ENCODE peak calls at places on chromosomes 4 and X, in seven cellular contexts. L, Q, K, B, H, T and U are unnamed samples. For H3K27me3, the result is how much of the 10 kb centered on the place peaks cover.

GRCh38 chr4:37661643-37662221 is 24.4 kb downstream of the RELL1 start:
- DNase-seq in L (no peak), Q (no peak), T (no peak), H (no peak), K (no peak), B (no peak), U (no peak)

GRCh38 chr4:110618091-110619000 is 4.5 kb downstream of the PITX2 start:
- DNase-seq in L (peak), K (no peak), T (no peak), B (no peak), Q (peak), H (peak), U (peak)

GRCh38 chr4:98728433-98728832 is 70.0 kb upstream of the TSPAN5 start:
- DNase-seq in B (peak), T (no peak), K (no peak), L (no peak), Q (peak), H (no peak), U (peak)

GRCh38 chr4:84966382-84967291 is at the start of gene WDFY3:
- DNase-seq in H (peak), Q (peak), L (peak), T (peak), B (peak), K (peak), U (peak)

GRCh38 chr4:145041378-145041777 is 56.6 kb downstream of the ANAPC10 start:
- DNase-seq in Q (no peak), T (peak), K (no peak), B (no peak), H (no peak), L (no peak), U (no peak)

GRCh38 chr4:6500481-6501135 is 28.2 kb upstream of the PPP2R2C start:
- DNase-seq in T (no peak), L (no peak), K (no peak), B (no peak), H (no peak), Q (no peak), U (no peak)

GRCh38 chr4:74117024-74117534 is 18.1 kb upstream of the CXCL2 start:
- DNase-seq in T (no peak), K (peak), L (no peak), H (no peak), B (no peak), Q (peak), U (peak)

GRCh38 chr4:103754844-103755243 is 35.1 kb upstream of the TACR3 start:
- DNase-seq in T (no peak), L (no peak), B (no peak), Q (peak), K (no peak), H (no peak), U (peak)

GRCh38 chr4:41531561-41532245 is 6.3 kb upstream of the LIMCH1 start:
- DNase-seq in K (no peak), H (no peak), Q (no peak), T (no peak), B (no peak), L (no peak), U (no peak)

GRCh38 chrX:55163171-55163570 is 57.0 kb upstream of the PAGE5 start:
- DNase-seq in L (no peak), H (no peak), T (no peak), Q (no peak), K (no peak), B (no peak), U (no peak)

GRCh38 chrX:55169782-55170181 is 50.4 kb upstream of the PAGE5 start:
- DNase-seq in H (no peak), L (no peak), T (no peak), Q (no peak), B (no peak), K (no peak), U (no peak)

GRCh38 chrX:55161581-55161980 is 58.6 kb upstream of the PAGE5 start:
- DNase-seq in T (no peak), B (no peak), Q (no peak), H (peak), K (no peak), L (peak), U (no peak)

GRCh38 chrX:55167124-55167523 is 53.0 kb upstream of the PAGE5 start:
- DNase-seq in T (no peak), L (no peak), Q (peak), H (peak), B (no peak), K (peak), U (no peak)
- TF ChIP-seq CTCF in T (no peak), L (no peak), Q (no peak), H (no peak), B (no peak), K (no peak), U (no peak)

DNA sequence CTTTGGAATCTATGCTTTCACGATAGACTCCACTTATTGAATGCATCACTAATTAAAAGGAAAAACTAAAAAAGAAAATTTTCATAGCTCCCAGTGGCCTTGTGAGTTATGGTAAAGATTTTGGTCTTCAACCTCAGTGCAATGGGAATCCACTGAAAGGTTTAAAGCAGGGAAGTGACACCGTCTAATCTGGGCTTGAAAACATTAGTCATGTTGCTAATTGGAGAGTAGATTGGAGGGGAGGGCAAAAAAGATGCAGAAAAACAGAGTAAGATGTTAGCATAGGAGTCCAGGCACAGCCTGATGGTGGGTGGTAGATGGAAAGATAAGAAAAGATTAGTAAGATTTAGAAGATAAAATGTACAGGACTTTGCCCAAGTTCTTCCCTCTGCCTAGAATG is 633.1 kb upstream of the FTHL17 start:
- DNase-seq in L (no peak), Q (no peak), B (no peak), H (no peak), T (no peak), K (no peak), U (no peak)
- H3K27me3 ChIP-seq in L (under half), Q (under half), B (under half), H (under half), T (under half), K (under half), U (under half)

GRCh38 chr4:181970356-181970755 is 272.8 kb upstream of the TENM3 start:
- DNase-seq in K (no peak), H (no peak), Q (no peak), B (no peak), L (no peak), T (peak), U (no peak)
- TF ChIP-seq EZH2phosphoT487 in K (no peak), H (no peak), Q (no peak), B (no peak), L (no peak), T (no peak), U (no peak)

GRCh38 chr4:39446842-39447573 is 11.7 kb downstream of the RPL9 start:
- DNase-seq in Q (peak), T (no peak), L (peak), H (peak), B (no peak), K (no peak), U (peak)
- TF ChIP-seq CTCF in Q (no peak), T (no peak), L (no peak), H (peak), B (no peak), K (no peak), U (peak)

GRCh38 chrX:97494756-97495372 is 611.2 kb downstream of the RPA4 start:
- DNase-seq in K (no peak), Q (no peak), H (peak), L (no peak), T (peak), B (no peak), U (no peak)

GRCh38 chrX:97498093-97498492 is 614.4 kb downstream of the RPA4 start:
- DNase-seq in Q (no peak), L (no peak), H (no peak), B (no peak), T (no peak), K (no peak), U (no peak)
- H3K27me3 ChIP-seq in Q (under half), L (under half), H (under half), B (under half), T (under half), K (under half), U (under half)

GRCh38 chr4:169770411-169770810 is 12.7 kb upstream of the HPF1 start:
- DNase-seq in K (no peak), L (no peak), H (no peak), B (no peak), T (no peak), Q (no peak), U (no peak)

GRCh38 chr4:169773889-169774288 is 16.1 kb upstream of the HPF1 start:
- DNase-seq in K (no peak), B (no peak), L (no peak), Q (no peak), H (no peak), T (no peak), U (no peak)

DNA sequence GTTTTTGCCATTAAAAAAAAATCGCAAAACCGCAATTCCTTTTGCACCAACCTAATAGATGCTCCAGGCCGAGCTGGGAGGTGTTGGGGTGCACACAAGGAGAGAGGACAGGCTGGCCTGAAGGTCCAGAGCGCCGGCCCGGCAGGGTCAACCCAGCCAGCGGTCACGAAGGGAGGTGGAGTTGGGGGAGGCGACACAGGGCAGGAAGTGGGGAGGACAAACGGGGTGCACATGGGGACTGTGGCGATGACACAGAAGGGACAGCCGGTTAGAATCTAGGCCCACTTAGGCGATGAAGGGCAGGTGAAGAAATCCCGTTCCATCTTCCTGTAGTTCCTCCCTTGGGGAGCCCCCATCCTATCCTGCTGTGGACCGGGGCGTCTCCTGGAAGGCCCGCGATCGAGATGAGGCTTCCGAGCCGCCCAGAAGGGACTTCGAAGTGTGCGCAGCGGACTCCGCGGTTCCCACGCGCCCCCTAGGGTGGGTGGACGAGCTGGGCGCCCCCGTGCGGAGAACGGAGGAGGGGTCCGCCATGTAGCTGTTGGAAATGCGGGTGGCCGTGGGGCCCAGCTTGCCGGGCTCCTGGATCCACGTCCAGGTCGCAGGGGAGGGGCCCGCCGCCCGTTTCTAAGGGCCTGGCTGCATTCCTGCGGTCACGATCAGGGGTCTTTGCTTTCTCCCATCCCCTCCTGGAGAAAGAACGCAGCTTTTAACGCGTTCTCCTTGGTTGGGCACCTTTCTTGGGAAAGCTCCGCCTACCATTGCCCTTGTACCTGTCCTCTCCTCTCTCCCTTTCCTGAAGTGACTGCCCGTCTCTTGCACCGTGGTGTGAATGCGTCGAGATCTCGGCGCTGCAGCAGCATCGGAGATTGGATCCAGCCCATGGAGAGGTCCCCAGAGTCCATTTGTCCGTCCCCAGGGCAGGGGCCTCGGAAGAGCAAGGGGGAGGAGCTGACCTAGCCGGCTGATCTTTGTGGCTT is 17.0 kb upstream of the HPF1 start:
- DNase-seq in Q (no peak), H (peak), B (peak), L (peak), T (no peak), K (no peak), U (peak)
- TF ChIP-seq EZH2phosphoT487 in Q (no peak), H (no peak), B (no peak), L (no peak), T (no peak), K (no peak), U (no peak)

DNA sequence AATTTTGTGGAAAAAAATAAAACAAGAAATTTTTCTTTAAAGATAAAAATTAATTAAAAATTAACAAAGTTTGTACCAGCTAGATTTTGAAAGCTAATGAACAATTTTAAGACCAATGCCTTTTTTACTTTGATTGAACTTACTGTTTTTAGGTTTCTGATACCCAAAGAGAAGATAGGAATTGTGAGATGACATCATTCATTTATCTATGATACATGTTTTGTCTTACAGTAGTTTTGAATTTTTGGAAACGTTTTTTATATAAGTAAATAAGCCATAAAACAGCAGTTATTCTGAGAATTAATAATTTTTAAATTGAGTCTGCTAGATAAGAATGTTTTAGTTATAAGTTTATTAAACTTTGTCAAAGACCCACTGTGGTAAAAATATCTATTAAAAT is 65.0 kb upstream of the GPR174 start:
- DNase-seq in T (no peak), K (no peak), L (no peak), H (no peak), Q (no peak), B (no peak), U (no peak)
- TF ChIP-seq CTCF in T (no peak), K (no peak), L (no peak), H (no peak), Q (no peak), B (no peak), U (no peak)

DNA sequence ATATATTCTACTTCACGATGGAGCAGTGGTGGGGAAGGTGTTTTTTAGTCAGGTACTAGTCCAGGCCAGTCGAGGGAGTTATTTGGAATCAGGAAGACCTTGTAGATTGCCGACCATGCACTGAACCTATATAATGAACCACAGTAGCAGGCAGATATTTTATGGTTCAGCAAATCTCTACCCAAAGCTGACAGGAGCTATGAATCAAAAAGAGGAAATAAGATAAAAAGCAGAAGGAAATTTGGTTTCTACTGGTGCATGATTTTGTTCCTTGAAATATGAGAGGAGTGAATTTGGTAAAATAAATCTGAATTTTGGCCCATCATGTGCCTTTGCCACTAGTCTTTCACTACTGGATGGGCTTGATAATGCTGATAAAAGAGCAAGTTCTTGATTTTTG is 924.3 kb upstream of the DIAPH2 start:
- DNase-seq in Q (no peak), B (no peak), H (no peak), L (no peak), T (no peak), K (no peak), U (no peak)
- H3K27me3 ChIP-seq in Q (under half), B (under half), H (under half), L (under half), T (under half), K (under half), U (under half)